ENCODE peak calls at places on chromosomes 1 and 21, in five cellular contexts. Y, F, V, W and H are unnamed samples.

GRCh38 chr1:192698731-192699130 is 62.8 kb downstream of the RGS13 start:
- DNase-seq in F (no peak), Y (no peak), W (no peak), V (no peak), H (no peak)

GRCh38 chr1:53377438-53377841 is 49.6 kb upstream of the LRP8 start:
- DNase-seq in V (peak), Y (no peak), W (no peak), F (no peak), H (no peak)

GRCh38 chr1:152741656-152742055 is 16.2 kb upstream of the KPRP start:
- DNase-seq in V (no peak), F (no peak), Y (no peak), W (no peak), H (no peak)

GRCh38 chr1:112196731-112197130 is 199.3 kb upstream of the CTTNBP2NL start:
- DNase-seq in W (no peak), Y (no peak), V (no peak), F (no peak), H (no peak)

GRCh38 chr1:12126781-12127180 is 40.0 kb upstream of the TNFRSF1B start:
- DNase-seq in Y (no peak), F (no peak), V (no peak), W (no peak), H (no peak)

GRCh38 chr21:44699502-44700001 is 2.6 kb downstream of the KRTAP10-12 start:
- DNase-seq in V (no peak), Y (no peak), F (no peak), W (no peak), H (no peak)

GRCh38 chr1:30034627-30035521 is 688.5 kb downstream of the MATN1 start:
- DNase-seq in V (no peak), W (no peak), F (peak), Y (peak), H (no peak)

GRCh38 chr21:39958731-39959130 is 91.5 kb downstream of the PCP4 start:
- DNase-seq in W (no peak), Y (no peak), F (no peak), V (no peak), H (no peak)

GRCh38 chr1:89125571-89126233 is at the start of gene GBP2:
- DNase-seq in V (no peak), Y (peak), F (peak), W (no peak), H (peak)

GRCh38 chr1:234840843-234841242 is 230.9 kb upstream of the IRF2BP2 start:
- DNase-seq in F (no peak), V (no peak), Y (no peak), W (no peak), H (no peak)

GRCh38 chr1:164733070-164733469 is 174.1 kb downstream of the PBX1 start:
- DNase-seq in V (no peak), Y (no peak), W (no peak), F (peak), H (no peak)

GRCh38 chr1:29732438-29732837 is 496.1 kb downstream of the PTPRU start:
- DNase-seq in V (no peak), Y (no peak), F (no peak), W (no peak), H (no peak)

GRCh38 chr1:18489417-18490143 is 8.8 kb downstream of the KLHDC7A start:
- DNase-seq in W (no peak), F (no peak), V (no peak), Y (no peak), H (no peak)

GRCh38 chr1:99548924-99549605 is 96.8 kb upstream of the PALMD start:
- DNase-seq in Y (peak), W (no peak), V (no peak), F (peak), H (no peak)

GRCh38 chr1:21665711-21666571 is 3.2 kb downstream of the RAP1GAP start:
- DNase-seq in V (no peak), Y (peak), W (no peak), F (no peak), H (no peak)

GRCh38 chr1:166272851-166273250 is 106.0 kb upstream of the FAM78B start:
- DNase-seq in F (no peak), V (no peak), W (no peak), Y (no peak), H (no peak)

GRCh38 chr1:179743679-179744400 is 749 bp downstream of the FAM163A start:
- DNase-seq in F (no peak), Y (no peak), V (no peak), W (no peak), H (peak)

GRCh38 chr1:12477936-12478611 is 139.9 kb downstream of the DHRS3 start:
- DNase-seq in F (peak), V (peak), Y (peak), W (no peak), H (no peak)

GRCh38 chr1:184813528-184814089 is 59.0 kb upstream of the EDEM3 start:
- DNase-seq in V (no peak), Y (no peak), W (peak), F (no peak), H (no peak)

GRCh38 chr21:14482165-14482564 is 64.0 kb downstream of the SAMSN1 start:
- DNase-seq in Y (no peak), F (no peak), W (no peak), V (no peak), H (no peak)

GRCh38 chr1:43668956-43669355 is 19.0 kb downstream of the KDM4A start:
- DNase-seq in F (peak), W (no peak), Y (no peak), V (no peak), H (no peak)

GRCh38 chr1:11560061-11560460 is 81.1 kb downstream of the DISP3 start:
- DNase-seq in V (no peak), Y (no peak), F (no peak), W (no peak), H (no peak)

GRCh38 chr1:114122891-114123621 is 30.6 kb downstream of the SYT6 start:
- DNase-seq in W (no peak), F (peak), Y (peak), V (no peak), H (no peak)

GRCh38 chr1:157961805-157962762 is 31.4 kb upstream of the KIRREL1 start:
- DNase-seq in Y (peak), W (no peak), V (no peak), F (peak), H (no peak)

GRCh38 chr1:163071381-163072255 is 2.5 kb downstream of the RGS4 start:
- DNase-seq in W (peak), V (no peak), Y (peak), F (peak), H (peak)

GRCh38 chr1:167797005-167797404 is 75.2 kb downstream of the MPZL1 start:
- DNase-seq in F (peak), V (peak), Y (peak), W (peak), H (no peak)
- TF ChIP-seq CTCF in F (peak), V (no peak), Y (no peak), W (no peak), H (no peak)

GRCh38 chr1:201350884-201351283 is 26.6 kb downstream of the TNNT2 start:
- DNase-seq in W (no peak), V (peak), F (no peak), Y (no peak), H (no peak)

GRCh38 chr1:201349091-201349490 is 28.4 kb downstream of the TNNT2 start:
- DNase-seq in Y (no peak), F (no peak), V (peak), W (no peak), H (no peak)

GRCh38 chr1:201353186-201353940 is 24.1 kb downstream of the TNNT2 start:
- DNase-seq in F (no peak), W (no peak), Y (no peak), V (peak), H (no peak)

GRCh38 chr1:201350361-201350725 is 27.1 kb downstream of the TNNT2 start:
- DNase-seq in Y (no peak), W (no peak), V (peak), F (no peak), H (no peak)

GRCh38 chr1:201351617-201352016 is 25.9 kb downstream of the TNNT2 start:
- DNase-seq in W (no peak), V (no peak), Y (no peak), F (no peak), H (no peak)
- TF ChIP-seq CTCF in W (no peak), V (no peak), Y (no peak), F (no peak), H (no peak)

DNA sequence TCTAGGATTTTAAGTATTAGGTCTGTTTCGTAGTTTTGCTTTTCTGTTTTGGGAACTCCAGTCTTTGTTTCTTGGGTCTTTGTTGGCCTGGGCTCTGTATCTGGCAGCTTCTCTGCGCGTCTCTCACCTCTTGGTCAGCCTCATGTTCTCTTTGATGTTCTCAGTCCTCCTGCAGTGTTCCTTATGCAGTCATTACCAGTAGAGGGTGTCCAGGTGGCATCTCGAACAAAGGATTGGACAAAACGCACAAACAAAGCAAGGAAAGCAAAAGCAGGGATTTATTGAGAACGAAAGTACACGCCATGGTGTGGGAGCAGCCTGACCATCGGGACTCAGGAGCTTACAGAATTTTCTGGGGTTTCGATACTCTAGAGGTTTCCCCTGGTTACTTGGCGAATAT is 133.7 kb upstream of the COL6A1 start:
- DNase-seq in F (no peak), W (no peak), V (no peak), Y (no peak), H (no peak)
- TF ChIP-seq CTCF in F (no peak), W (no peak), V (no peak), Y (no peak), H (no peak)

GRCh38 chr1:70436617-70437236 is 25.7 kb downstream of the CTH start:
- DNase-seq in V (no peak), F (peak), Y (peak), W (no peak), H (no peak)
- TF ChIP-seq CTCF in V (peak), F (peak), Y (peak), W (peak), H (no peak)